ENCODE peak calls at places on chromosome 10, in seven cellular contexts. J is NB4, Q is OCI-LY7, D is lower lobe of right lung, C is Peyer's patch, I is AG09309, X is osteoblast. M is an unnamed sample.

GRCh38 chr10:112946649-112947048 is 3.4 kb upstream of the TCF7L2 start:
- DNase-seq in J (no peak), Q (no peak), D (no peak), C (peak), I (no peak), X (no peak), M (no peak)

GRCh38 chr10:58477122-58477521 is 35.5 kb upstream of the BICC1 start:
- DNase-seq in J (no peak), Q (no peak), D (no peak), C (no peak), I (no peak), X (peak), M (peak)

GRCh38 chr10:4941540-4942330 is 21.5 kb upstream of the AKR1C1 start:
- DNase-seq in J (no peak), Q (no peak), D (no peak), C (no peak), I (no peak), X (peak), M (peak)

GRCh38 chr10:116398224-116398623 is 29.4 kb upstream of the PNLIPRP3 start:
- DNase-seq in J (no peak), Q (no peak), D (no peak), C (no peak), I (no peak), X (no peak), M (no peak)

GRCh38 chr10:28913850-28914249 is 236.5 kb downstream of the BAMBI start:
- DNase-seq in J (no peak), Q (no peak), D (no peak), C (no peak), I (no peak), X (no peak), M (no peak)

GRCh38 chr10:4234661-4235060 is 449.7 kb upstream of the KLF6 start:
- DNase-seq in J (peak), Q (peak), D (no peak), C (no peak), I (no peak), X (no peak), M (no peak)

GRCh38 chr10:97069576-97070362 is 116.0 kb downstream of the SLIT1 start:
- DNase-seq in J (peak), Q (no peak), D (no peak), C (no peak), I (no peak), X (peak), M (no peak)

GRCh38 chr10:10677479-10677878 is 340.2 kb upstream of the CELF2 start:
- DNase-seq in J (peak), Q (peak), D (peak), C (no peak), I (no peak), X (no peak), M (peak)

GRCh38 chr10:118820326-118821116 is 65.8 kb upstream of the CACUL1 start:
- DNase-seq in J (no peak), Q (no peak), D (no peak), C (peak), I (no peak), X (no peak), M (no peak)

GRCh38 chr10:43899224-43899959 is 250.7 kb upstream of the ZNF32 start:
- DNase-seq in J (no peak), Q (no peak), D (no peak), C (no peak), I (no peak), X (no peak), M (no peak)

GRCh38 chr10:94219829-94220228 is 142.9 kb downstream of the NOC3L start:
- DNase-seq in J (no peak), Q (no peak), D (no peak), C (no peak), I (no peak), X (no peak), M (peak)

GRCh38 chr10:68081916-68082315 is 6.8 kb upstream of the HERC4 start:
- DNase-seq in J (no peak), Q (no peak), D (no peak), C (no peak), I (no peak), X (no peak), M (no peak)

GRCh38 chr10:4984971-4985594 is 18.6 kb downstream of the AKR1C2 start:
- DNase-seq in J (no peak), Q (no peak), D (no peak), C (no peak), I (peak), X (no peak), M (peak)

GRCh38 chr10:20170661-20171060 is 354.4 kb downstream of the PLXDC2 start:
- DNase-seq in J (no peak), Q (no peak), D (no peak), C (no peak), I (no peak), X (no peak), M (no peak)

GRCh38 chr10:50807851-50808776 is 68.4 kb downstream of the ASAH2B start:
- DNase-seq in J (no peak), Q (no peak), D (no peak), C (no peak), I (no peak), X (peak), M (peak)

GRCh38 chr10:33521062-33521461 is 186.6 kb upstream of the NRP1 start:
- DNase-seq in J (no peak), Q (no peak), D (no peak), C (no peak), I (no peak), X (no peak), M (peak)

GRCh38 chr10:64534616-64535015 is 1013.4 kb downstream of the REEP3 start:
- DNase-seq in J (no peak), Q (no peak), D (no peak), C (no peak), I (no peak), X (no peak), M (no peak)

GRCh38 chr10:95908450-95908849 is 675 bp downstream of the CC2D2B start:
- DNase-seq in J (no peak), Q (no peak), D (no peak), C (no peak), I (no peak), X (no peak), M (no peak)
- H3K4me3 ChIP-seq in J (peak), Q (no peak), D (peak), C (no peak), I (no peak), X (peak), M (no peak)

DNA sequence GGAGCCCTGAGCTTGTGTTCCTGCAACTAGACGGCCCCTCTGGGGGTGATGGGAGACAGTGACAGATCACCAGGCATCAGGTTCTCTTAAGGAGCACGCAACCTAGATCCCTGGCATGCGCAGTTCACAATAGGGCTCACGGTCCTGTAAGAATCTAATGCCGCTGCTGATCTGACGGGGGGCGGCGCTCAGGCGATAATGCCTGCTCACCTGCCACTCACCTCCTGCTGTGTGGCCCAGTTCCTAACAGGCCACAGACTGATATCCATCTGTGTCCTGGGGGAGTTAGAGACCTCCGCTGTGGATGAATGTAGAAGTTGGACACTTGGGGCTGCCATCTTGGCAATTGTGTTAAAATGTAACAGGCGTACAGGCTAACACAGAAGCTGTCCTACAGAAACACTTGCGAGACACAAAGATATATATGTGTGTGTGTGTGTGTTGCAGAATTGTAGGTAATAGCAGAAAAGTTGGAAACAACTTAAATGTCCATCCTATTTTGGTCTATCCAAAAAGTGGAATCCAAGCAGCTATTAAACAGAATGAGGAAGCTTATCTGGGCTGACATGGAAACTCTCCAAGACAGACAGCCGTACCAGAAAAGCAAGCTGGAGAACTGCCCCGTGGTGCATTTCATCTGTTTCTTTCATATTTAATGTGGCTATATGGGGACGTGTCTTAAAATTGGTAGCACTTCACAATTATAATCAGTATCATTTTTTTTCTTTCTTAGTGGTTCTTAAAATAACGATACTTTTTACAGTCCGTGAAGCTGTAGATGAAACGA is 82.8 kb downstream of the MKI67 start:
- DNase-seq in J (no peak), Q (no peak), D (no peak), C (no peak), I (no peak), X (peak), M (peak)
- TF ChIP-seq CTCF in J (no peak), Q (no peak), D (no peak), C (no peak), I (no peak), X (no peak), M (no peak)

DNA sequence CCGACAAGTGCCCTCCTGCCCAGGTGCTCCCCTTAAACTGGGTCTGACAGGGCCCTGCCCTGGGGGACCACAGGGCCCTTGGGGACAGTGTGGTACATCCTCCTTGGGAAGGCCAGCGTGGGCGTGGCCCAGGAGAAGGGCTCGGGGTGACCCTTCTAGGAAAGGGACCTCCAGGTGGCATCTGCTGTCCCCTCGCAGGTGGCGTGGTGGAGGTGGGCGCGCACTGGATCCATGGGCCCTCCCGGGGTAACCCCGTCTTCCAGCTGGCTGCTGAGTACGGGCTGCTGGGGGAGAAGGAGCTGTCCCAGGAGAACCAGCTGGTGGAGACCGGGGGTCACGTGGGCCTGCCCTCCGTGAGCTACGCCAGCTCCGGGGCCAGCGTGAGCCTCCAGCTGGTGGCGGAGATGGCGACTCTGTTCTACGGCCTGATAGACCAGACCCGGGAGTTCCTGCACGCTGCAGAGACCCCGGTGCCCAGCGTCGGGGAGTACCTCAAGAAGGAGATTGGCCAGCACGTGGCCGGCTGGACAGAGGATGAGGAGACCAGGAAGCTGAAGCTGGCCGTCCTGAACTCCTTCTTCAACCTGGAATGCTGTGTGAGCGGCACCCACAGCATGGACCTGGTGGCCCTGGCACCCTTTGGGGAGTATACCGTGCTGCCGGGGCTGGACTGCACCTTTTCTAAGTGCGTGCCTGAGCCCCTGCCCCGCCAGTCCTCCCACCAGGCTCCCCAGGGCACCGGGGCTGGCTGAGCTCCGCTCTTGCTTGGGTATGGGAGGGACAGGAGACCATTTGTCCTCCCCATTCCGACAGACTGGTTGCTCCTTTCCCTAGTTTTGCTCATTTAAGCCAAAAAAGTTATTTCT is 972 bp downstream of the PAOX start:
- DNase-seq in J (no peak), Q (no peak), D (peak), C (no peak), I (no peak), X (no peak), M (no peak)
- H3K4me3 ChIP-seq in J (no peak), Q (no peak), D (peak), C (peak), I (peak), X (peak), M (peak)

DNA sequence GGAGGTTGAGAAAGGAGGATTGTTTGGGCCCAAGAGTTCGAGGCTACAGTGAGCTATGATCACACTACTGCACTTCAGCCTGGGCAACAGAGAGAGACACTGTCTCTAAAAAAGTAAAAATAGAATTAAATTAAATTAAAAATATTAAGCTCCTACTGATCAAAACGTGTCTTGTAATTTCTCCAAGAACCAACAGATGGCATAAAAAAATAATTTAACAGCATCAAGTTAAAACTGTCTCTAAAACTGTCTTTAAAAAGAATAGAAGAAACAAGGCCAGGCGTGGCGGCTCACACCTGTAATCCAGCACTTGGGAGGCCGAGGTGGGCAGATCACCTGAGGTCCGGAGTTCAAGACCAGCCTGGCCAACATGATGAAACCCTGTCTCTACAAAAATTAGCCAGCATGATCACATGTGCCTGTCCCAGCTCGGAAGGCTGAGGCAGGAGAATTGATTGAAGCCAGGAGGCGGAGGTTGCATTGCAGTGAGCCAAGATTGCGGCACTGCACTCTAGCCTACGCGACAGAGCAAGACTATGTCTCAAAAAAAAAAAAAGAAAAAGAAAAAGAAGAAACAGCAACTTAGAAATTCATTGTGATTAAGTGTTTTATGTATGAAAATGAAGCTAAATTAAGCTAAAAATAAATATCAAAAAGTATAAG is 24.5 kb downstream of the MTPAP start:
- DNase-seq in J (no peak), Q (no peak), D (no peak), C (no peak), I (no peak), X (no peak), M (no peak)
- TF ChIP-seq CTCF in J (no peak), Q (no peak), D (no peak), C (no peak), I (no peak), X (peak), M (no peak)

DNA sequence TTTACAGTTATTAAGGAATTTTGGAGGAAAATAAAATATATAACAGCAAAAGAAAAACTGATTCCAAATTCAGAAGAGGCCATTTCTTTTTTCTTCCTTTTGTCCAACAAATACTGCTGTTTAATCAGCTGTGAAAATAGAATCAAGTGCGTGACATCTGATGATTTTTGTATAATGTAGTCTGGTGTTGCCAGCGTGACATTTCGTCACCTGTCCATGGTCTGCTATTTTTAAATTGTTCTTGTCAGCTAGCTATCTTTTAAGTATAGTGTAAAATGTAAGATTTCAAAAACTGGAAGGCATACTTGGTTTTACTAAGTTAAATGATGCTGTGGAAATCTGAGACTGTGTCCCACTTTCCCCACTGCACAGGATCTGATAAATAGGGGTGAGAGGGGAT is 105.9 kb downstream of the CPEB3 start:
- DNase-seq in J (no peak), Q (no peak), D (no peak), C (no peak), I (no peak), X (no peak), M (no peak)
- H3K4me3 ChIP-seq in J (no peak), Q (no peak), D (no peak), C (no peak), I (no peak), X (no peak), M (no peak)

DNA sequence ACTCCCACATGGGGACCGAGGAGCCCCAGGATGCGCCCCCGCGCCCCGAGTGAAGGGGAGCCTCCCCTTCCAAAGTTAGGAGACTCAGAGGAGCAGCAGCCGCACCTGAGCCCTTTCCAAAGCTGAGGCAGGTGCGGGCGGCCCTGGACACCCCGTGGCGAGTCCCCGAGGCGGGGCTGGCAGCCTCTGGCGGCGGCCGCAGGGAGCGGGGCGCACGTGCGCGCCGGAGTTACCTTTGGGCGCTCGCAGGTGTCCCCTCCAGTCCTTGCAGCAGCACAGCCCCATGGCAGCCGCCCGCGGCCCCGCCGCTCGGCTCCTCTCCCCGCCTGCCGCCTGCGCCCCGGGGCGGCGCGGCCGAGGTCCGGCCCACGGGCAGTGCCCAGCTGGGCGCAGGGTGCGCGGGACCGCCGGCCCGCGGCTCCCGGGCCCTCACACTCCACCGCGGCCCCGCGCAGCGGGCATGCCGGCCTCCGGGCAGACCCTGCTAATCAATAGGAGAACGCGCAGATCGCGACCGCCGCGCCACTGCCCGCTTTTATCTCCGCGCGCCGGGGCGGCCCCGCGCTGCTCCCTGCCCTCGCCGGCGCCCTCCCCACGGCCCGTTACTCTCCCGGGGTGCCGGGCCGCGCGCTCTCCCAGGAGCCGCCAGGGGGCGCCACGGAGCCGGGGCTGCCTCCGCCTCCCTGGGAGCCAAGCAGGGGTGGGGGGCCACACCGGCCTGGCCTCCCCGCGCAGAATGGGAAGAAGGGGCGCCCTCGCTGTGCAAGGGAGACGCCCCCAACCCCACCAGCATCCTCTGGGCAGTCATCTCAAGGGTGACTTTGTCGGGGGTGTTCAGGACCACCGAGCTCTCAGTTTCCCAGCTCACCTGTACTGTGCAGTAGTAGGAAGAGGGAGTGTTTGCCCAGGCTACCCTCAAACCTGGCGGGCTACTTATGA is 80.8 kb downstream of the ARHGAP22 start:
- DNase-seq in J (no peak), Q (no peak), D (no peak), C (no peak), I (no peak), X (peak), M (no peak)
- TF ChIP-seq CTCF in J (no peak), Q (peak), D (peak), C (no peak), I (peak), X (peak), M (peak)

DNA sequence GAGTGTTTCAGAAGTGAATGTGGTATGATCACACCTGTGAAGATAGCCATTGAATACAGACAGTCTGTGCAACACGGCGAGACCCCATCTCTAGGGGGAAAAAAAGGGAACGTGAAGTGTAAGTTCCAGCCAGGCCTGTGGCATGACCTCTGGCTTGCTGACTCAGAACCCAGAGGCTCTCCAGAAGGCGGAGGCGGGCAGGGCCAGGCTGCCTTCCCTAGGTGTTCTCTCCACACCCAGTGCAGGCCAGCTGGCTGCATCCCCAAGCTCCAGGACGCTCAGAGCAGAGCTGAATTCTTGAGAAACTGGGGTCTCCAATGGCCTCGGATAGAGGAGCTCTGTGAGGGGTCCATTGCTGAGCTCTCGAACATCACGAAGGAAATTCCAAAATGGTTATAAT is 83.8 kb downstream of the CHST15 start:
- DNase-seq in J (no peak), Q (no peak), D (no peak), C (peak), I (no peak), X (peak), M (no peak)
- H3K4me3 ChIP-seq in J (no peak), Q (no peak), D (no peak), C (no peak), I (no peak), X (no peak), M (no peak)

GRCh38 chr10:84715911-84716310 is 387.5 kb downstream of the CCSER2 start:
- DNase-seq in J (peak), Q (peak), D (no peak), C (no peak), I (no peak), X (peak), M (no peak)
- TF ChIP-seq CTCF in J (peak), Q (peak), D (peak), C (no peak), I (peak), X (peak), M (no peak)

GRCh38 chr10:73653195-73653594 is 2.6 kb downstream of the SYNPO2L start:
- DNase-seq in J (no peak), Q (no peak), D (no peak), C (no peak), I (no peak), X (no peak), M (no peak)

GRCh38 chr10:73655257-73655989 is 406 bp downstream of the SYNPO2L start:
- DNase-seq in J (peak), Q (no peak), D (no peak), C (no peak), I (no peak), X (peak), M (no peak)

GRCh38 chr10:73650537-73651331 is 5.1 kb downstream of the SYNPO2L start:
- DNase-seq in J (peak), Q (no peak), D (no peak), C (no peak), I (peak), X (peak), M (peak)

GRCh38 chr10:73655990-73656298 is at the start of gene SYNPO2L:
- DNase-seq in J (peak), Q (no peak), D (no peak), C (no peak), I (no peak), X (peak), M (no peak)

GRCh38 chr10:73653701-73654100 is 2.1 kb downstream of the SYNPO2L start:
- DNase-seq in J (peak), Q (peak), D (no peak), C (no peak), I (no peak), X (peak), M (no peak)
- H3K4me3 ChIP-seq in J (no peak), Q (no peak), D (no peak), C (no peak), I (no peak), X (no peak), M (no peak)